ENCODE peak calls at places on chromosomes 7 and 10, in six cellular contexts. H is dorsolateral prefrontal cortex; J is glutamatergic neuron; X is stimulated activated CD4-positive, alpha-beta T cell treated with anti-CD3 and anti-CD28 coated beads, Interleukin-1b, Interleukin-23, amount 100 ng/mL, for 24 hours; S is GM04503; T is stimulated activated naive CD4-positive, alpha-beta T cell. E is an unnamed sample.

GRCh38 chr10:75972494-75973276 is 541.3 kb downstream of the LRMDA start:
- DNase-seq in H (no peak), J (no peak), X (no peak), S (no peak), T (no peak), E (peak)

GRCh38 chr7:54839538-54840213 is 80.7 kb upstream of the SEC61G start:
- DNase-seq in H (peak), J (peak), X (no peak), S (no peak), T (no peak), E (peak)

GRCh38 chr10:114285961-114286441 is 46.9 kb downstream of the VWA2 start:
- DNase-seq in H (no peak), J (no peak), X (no peak), S (no peak), T (no peak), E (no peak)

GRCh38 chr7:70766109-70766508 is 365.8 kb upstream of the GALNT17 start:
- DNase-seq in H (no peak), J (no peak), X (no peak), S (no peak), T (no peak), E (no peak)

GRCh38 chr7:145269418-145270161 is 433.7 kb upstream of the TPK1 start:
- DNase-seq in H (no peak), J (no peak), X (no peak), S (no peak), T (no peak), E (no peak)

GRCh38 chr10:11476035-11476434 is 135.4 kb downstream of the USP6NL start:
- DNase-seq in H (no peak), J (no peak), X (no peak), S (no peak), T (no peak), E (peak)

GRCh38 chr7:19744075-19744474 is 29.3 kb downstream of the TMEM196 start:
- DNase-seq in H (no peak), J (no peak), X (no peak), S (no peak), T (no peak), E (no peak)

GRCh38 chr7:26011039-26011696 is 140.8 kb upstream of the NFE2L3 start:
- DNase-seq in H (no peak), J (no peak), X (no peak), S (no peak), T (no peak), E (no peak)

GRCh38 chr7:24821045-24821853 is 64.0 kb upstream of the GSDME start:
- DNase-seq in H (no peak), J (no peak), X (peak), S (peak), T (peak), E (peak)

GRCh38 chr10:49164587-49165188 is 23.5 kb downstream of the TMEM273 start:
- DNase-seq in H (no peak), J (peak), X (no peak), S (no peak), T (no peak), E (peak)

E was measured in ELR.